ENCODE peak calls at places on chromosomes 4 and X, in eight cellular contexts. D, S, G, V, A, Q, B and H are unnamed samples. For H3K4me1, the result is how much of the 10 kb centered on the place peaks cover.

GRCh38 chr4:189341881-189342280 is 598.8 kb upstream of the FRG1 start:
- DNase-seq in Q (no peak), S (no peak), B (no peak), G (no peak), V (no peak), D (no peak), A (no peak), H (no peak)

GRCh38 chrX:142998447-142999208 is 27.1 kb upstream of the SPANXN4 start:
- DNase-seq in A (no peak), S (no peak), G (no peak), Q (no peak), V (no peak), D (no peak), B (no peak), H (no peak)

GRCh38 chr4:106647451-106647850 is 278.9 kb upstream of the GIMD1 start:
- DNase-seq in S (no peak), D (no peak), G (no peak), V (no peak), Q (no peak), A (no peak), B (no peak), H (no peak)

GRCh38 chr4:6963139-6963611 is 53.5 kb downstream of the TBC1D14 start:
- DNase-seq in G (peak), Q (peak), D (no peak), S (no peak), V (no peak), A (no peak), B (no peak), H (no peak)

GRCh38 chr4:112147697-112148096 is 2.4 kb downstream of the FAM241A start:
- DNase-seq in D (no peak), V (no peak), S (no peak), Q (no peak), G (no peak), A (no peak), B (no peak), H (no peak)

GRCh38 chr4:74682567-74683359 is 111.6 kb downstream of the BTC start:
- DNase-seq in D (no peak), A (peak), V (no peak), Q (no peak), G (no peak), B (peak), S (no peak), H (no peak)

GRCh38 chr4:153241970-153242847 is 38.0 kb downstream of the TRIM2 start:
- DNase-seq in S (no peak), D (no peak), B (no peak), A (no peak), G (no peak), V (no peak), Q (no peak), H (no peak)

GRCh38 chr4:14167876-14168510 is 540.5 kb upstream of the BOD1L1 start:
- DNase-seq in S (no peak), A (no peak), V (no peak), Q (no peak), D (no peak), B (no peak), G (no peak), H (no peak)

GRCh38 chr4:4333265-4333706 is 43.2 kb downstream of the ZBTB49 start:
- DNase-seq in S (peak), B (peak), G (no peak), D (peak), Q (no peak), V (no peak), A (peak), H (no peak)

GRCh38 chrX:3142259-3143042 is 101.2 kb downstream of the ARSF start:
- DNase-seq in G (no peak), B (no peak), S (no peak), V (no peak), D (no peak), Q (no peak), A (no peak), H (no peak)

GRCh38 chr4:86117781-86118302 is 242.0 kb downstream of the MAPK10 start:
- DNase-seq in B (no peak), D (no peak), V (peak), Q (no peak), G (no peak), A (no peak), S (no peak), H (no peak)

GRCh38 chrX:84363674-84364073 is 138.6 kb downstream of the HDX start:
- DNase-seq in V (no peak), Q (no peak), D (no peak), A (no peak), B (no peak), G (no peak), S (no peak), H (no peak)

GRCh38 chrX:103343105-103343504 is 13.1 kb downstream of the TCEAL7 start:
- DNase-seq in S (peak), Q (no peak), B (peak), D (peak), G (no peak), A (no peak), V (peak), H (peak)

GRCh38 chr4:169270810-169271691 is at the start of gene SH3RF1:
- DNase-seq in B (peak), A (peak), S (peak), V (peak), Q (peak), G (peak), D (peak), H (peak)

GRCh38 chr4:52201705-52202104 is 150.6 kb downstream of the SPATA18 start:
- DNase-seq in A (no peak), D (no peak), B (no peak), S (no peak), V (no peak), Q (no peak), G (no peak), H (no peak)

GRCh38 chrX:15301924-15302323 is 13.5 kb downstream of the ASB11 start:
- DNase-seq in G (no peak), V (no peak), A (peak), B (no peak), Q (no peak), S (peak), D (no peak), H (peak)

GRCh38 chr4:26062221-26062620 is 148.2 kb downstream of the SMIM20 start:
- DNase-seq in B (no peak), A (no peak), S (no peak), V (no peak), Q (no peak), D (no peak), G (no peak), H (no peak)

GRCh38 chr4:8766610-8767009 is 105.0 kb downstream of the HMX1 start:
- DNase-seq in A (no peak), B (no peak), Q (no peak), G (peak), V (no peak), S (no peak), D (no peak), H (no peak)

GRCh38 chr4:11428701-11429571 is at the start of gene HS3ST1:
- DNase-seq in S (peak), A (peak), D (peak), G (peak), V (peak), Q (peak), B (peak), H (peak)

GRCh38 chr4:84956014-84956413 is 10.5 kb downstream of the WDFY3 start:
- DNase-seq in B (no peak), D (no peak), G (no peak), Q (no peak), V (no peak), S (no peak), A (no peak), H (no peak)

GRCh38 chr4:121788896-121789295 is 12.2 kb upstream of the EXOSC9 start:
- DNase-seq in A (no peak), G (no peak), B (no peak), V (no peak), Q (no peak), S (no peak), D (no peak), H (no peak)

GRCh38 chr4:157220026-157220881 is at the start of gene GRIA2:
- DNase-seq in Q (no peak), G (no peak), S (no peak), D (peak), V (peak), B (peak), A (peak), H (no peak)

GRCh38 chr4:148686449-148686848 is 244.2 kb upstream of the NR3C2 start:
- DNase-seq in V (no peak), S (no peak), B (no peak), Q (no peak), G (no peak), D (no peak), A (no peak), H (no peak)

GRCh38 chr4:120921456-120922389 is 803 bp downstream of the PRDM5 start:
- DNase-seq in D (peak), G (peak), V (no peak), A (peak), S (peak), Q (no peak), B (peak), H (peak)

GRCh38 chr4:151195801-151196200 is 81.2 kb upstream of the PRSS48 start:
- DNase-seq in V (no peak), G (no peak), S (no peak), A (no peak), D (no peak), Q (no peak), B (no peak), H (no peak)

GRCh38 chr4:94934864-94935263 is 177.1 kb downstream of the BMPR1B start:
- DNase-seq in G (no peak), A (no peak), S (no peak), B (no peak), Q (no peak), D (no peak), V (no peak), H (no peak)

GRCh38 chr4:94516067-94516466 is 64.3 kb downstream of the PDLIM5 start:
- DNase-seq in S (no peak), G (no peak), D (no peak), V (no peak), B (no peak), A (no peak), Q (no peak), H (no peak)

GRCh38 chr4:72817012-72817411 is 248.0 kb upstream of the ADAMTS3 start:
- DNase-seq in D (no peak), A (no peak), V (no peak), Q (no peak), B (no peak), G (no peak), S (no peak), H (no peak)

DNA sequence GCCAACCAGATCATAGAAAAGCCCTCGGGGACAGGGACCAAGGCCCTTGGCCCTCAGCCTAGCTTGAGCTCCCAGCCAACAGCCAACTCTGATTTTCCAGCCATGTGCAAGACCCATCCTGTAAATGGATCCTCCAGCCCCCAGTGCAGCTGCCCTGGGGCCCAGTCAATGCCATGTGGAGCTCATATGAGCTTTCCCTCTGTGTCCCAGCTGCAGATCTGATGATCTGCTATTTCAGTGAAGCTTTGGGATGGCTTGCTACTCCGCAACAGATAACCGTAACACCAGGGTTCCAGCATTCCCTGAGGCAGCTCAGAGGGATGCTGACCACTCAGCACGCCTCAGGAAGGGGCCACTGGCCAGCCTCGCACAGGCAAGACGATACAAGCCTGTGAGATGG is 40.4 kb upstream of the CDKN2AIP start:
- DNase-seq in S (no peak), G (no peak), D (no peak), V (peak), B (no peak), A (no peak), Q (no peak), H (no peak)
- TF ChIP-seq EP300 in S (no peak), G (no peak), D (no peak), V (no peak), B (no peak), A (no peak), Q (no peak), H (no peak)

DNA sequence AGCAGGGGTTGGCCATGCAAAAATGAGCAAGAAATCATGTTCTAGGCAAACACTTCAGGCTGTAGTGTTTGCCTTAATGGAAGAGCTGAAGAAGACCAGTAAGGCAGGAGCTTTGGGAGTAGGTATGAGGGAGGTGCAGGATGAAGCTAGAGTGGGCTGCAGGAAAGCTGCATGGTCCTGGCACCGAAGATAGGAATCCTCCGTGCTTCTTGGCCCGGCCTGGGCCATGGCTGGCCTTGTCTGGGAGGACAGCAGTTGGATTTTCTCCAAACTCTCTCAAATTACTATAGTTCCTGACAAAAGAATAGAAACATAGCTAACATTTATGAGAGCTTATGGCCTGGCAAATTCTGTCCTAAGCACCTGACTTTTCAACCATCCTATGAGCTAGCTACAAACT is 116.5 kb downstream of the UCHL1 start:
- DNase-seq in D (no peak), B (no peak), Q (no peak), A (no peak), V (no peak), G (no peak), S (no peak), H (no peak)
- H3K4me1 ChIP-seq in D (under half), B (under half), Q (under half), A (under half), V (under half), G (under half), S (under half), H (under half)

DNA sequence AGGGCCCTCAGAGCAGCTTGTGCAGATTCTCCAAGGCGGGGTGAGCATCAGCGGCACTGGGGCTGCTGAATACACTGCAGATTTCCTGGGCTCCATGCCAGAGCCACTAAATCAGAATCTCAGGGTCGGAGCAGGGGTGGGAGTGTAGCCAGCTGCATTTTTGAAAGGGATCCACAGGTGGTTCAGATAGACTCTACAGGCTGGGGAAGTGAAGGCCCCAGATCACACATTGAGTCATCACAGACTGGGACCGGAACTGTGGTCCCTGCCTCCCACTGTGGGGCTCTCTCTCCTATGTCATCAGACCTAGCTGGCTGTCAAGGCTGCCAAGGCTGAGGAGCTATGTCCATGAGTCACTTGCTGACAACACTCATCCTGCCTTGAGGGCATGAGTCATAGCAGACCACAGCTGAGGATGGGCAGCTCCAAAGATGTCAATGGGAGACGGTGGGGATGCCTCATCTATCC is 162.3 kb upstream of the MAMLD1 start:
- DNase-seq in B (no peak), S (peak), Q (no peak), G (peak), V (peak), D (no peak), A (peak), H (peak)
- H3K27ac ChIP-seq in B (no peak), S (no peak), Q (no peak), G (no peak), V (peak), D (no peak), A (no peak), H (peak)

DNA sequence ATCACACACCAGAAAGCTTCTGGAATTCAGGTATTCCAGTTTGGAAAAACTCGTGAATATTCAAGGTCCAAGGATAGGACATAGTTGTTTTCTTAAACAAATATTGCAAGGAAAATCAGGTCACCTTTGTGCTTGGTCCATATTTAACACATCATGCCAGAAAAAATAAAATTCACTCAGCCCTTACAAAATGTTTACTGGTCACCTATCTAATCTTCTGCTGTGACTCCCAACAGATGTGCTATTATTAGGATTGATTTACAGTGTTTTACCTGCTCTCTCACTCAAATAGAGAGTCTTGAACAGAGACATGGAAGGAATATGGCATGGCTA is 9.5 kb downstream of the CSN3 start:
- DNase-seq in G (no peak), D (no peak), A (no peak), V (no peak), S (no peak), B (no peak), Q (no peak), H (no peak)
- TF ChIP-seq EP300 in G (no peak), D (no peak), A (no peak), V (no peak), S (no peak), B (no peak), Q (no peak), H (no peak)